ENCODE peak calls at places on chromosomes 2 and 18, in four cellular contexts. L is transverse colon, G is esophagus squamous epithelium, O is H54. B is an unnamed sample.

GRCh38 chr2:219539295-219539788 is 4.3 kb downstream of the CHPF start:
- DNase-seq in O (no peak), L (no peak), G (no peak), B (no peak)

GRCh38 chr2:112026509-112026908 is 28.6 kb upstream of the TMEM87B start:
- DNase-seq in L (no peak), O (no peak), G (no peak), B (no peak)

GRCh38 chr2:69693472-69694450 is 48.2 kb upstream of the ANXA4 start:
- DNase-seq in O (no peak), G (no peak), L (peak), B (no peak)

GRCh38 chr2:127632592-127633489 is 13.1 kb upstream of the GPR17 start:
- DNase-seq in O (no peak), L (no peak), G (no peak), B (no peak)

GRCh38 chr2:165219491-165219890 is 15.6 kb upstream of the SCN3A start:
- DNase-seq in O (no peak), L (no peak), G (no peak), B (no peak)

GRCh38 chr2:38277245-38278119 is 99.6 kb downstream of the ATL2 start:
- DNase-seq in L (no peak), G (no peak), O (no peak), B (no peak)

GRCh38 chr18:26327062-26327461 is 100.8 kb downstream of the TAF4B start:
- DNase-seq in L (no peak), G (no peak), O (no peak), B (no peak)

GRCh38 chr18:44098551-44099098 is 582.1 kb upstream of the SETBP1 start:
- DNase-seq in O (no peak), L (peak), G (no peak), B (no peak)

GRCh38 chr2:165239230-165239629 is at the start of gene SCN2A:
- DNase-seq in G (no peak), O (no peak), L (no peak), B (no peak)

GRCh38 chr2:120261387-120262006 is 8.8 kb downstream of the RALB start:
- DNase-seq in G (no peak), O (no peak), L (no peak), B (no peak)

GRCh38 chr2:60105868-60106267 is 447.6 kb downstream of the BCL11A start:
- DNase-seq in G (no peak), O (no peak), L (no peak), B (no peak)

GRCh38 chr2:54879598-54880355 is 156.3 kb downstream of the EML6 start:
- DNase-seq in G (no peak), L (peak), O (no peak), B (no peak)

GRCh38 chr2:232633413-232634318 is at the start of gene EFHD1:
- DNase-seq in O (peak), L (peak), G (no peak), B (no peak)

GRCh38 chr2:233793465-233794127 is 15.5 kb downstream of the MROH2A start:
- DNase-seq in L (no peak), G (no peak), O (no peak), B (peak)

GRCh38 chr2:223041527-223042109 is 10.4 kb upstream of the KCNE4 start:
- DNase-seq in G (no peak), L (peak), O (peak), B (peak)

GRCh38 chr18:31424383-31424988 is 23.1 kb upstream of the DSG3 start:
- DNase-seq in O (peak), L (peak), G (no peak), B (no peak)

GRCh38 chr2:153074207-153074606 is 355.8 kb downstream of the ARL6IP6 start:
- DNase-seq in G (no peak), L (no peak), O (no peak), B (no peak)

GRCh38 chr18:51513525-51513924 is 316.0 kb upstream of the MEX3C start:
- DNase-seq in O (no peak), G (no peak), L (no peak), B (no peak)

GRCh38 chr2:61328707-61329251 is 142.1 kb downstream of the USP34 start:
- DNase-seq in O (no peak), G (no peak), L (peak), B (no peak)

GRCh38 chr2:119136093-119136492 is 22.5 kb downstream of the C1QL2 start:
- DNase-seq in G (no peak), O (peak), L (no peak), B (no peak)

GRCh38 chr2:108297436-108298141 is 8.9 kb downstream of the SULT1C2 start:
- DNase-seq in L (no peak), O (peak), G (no peak), B (no peak)

GRCh38 chr18:3397031-3397750 is 52.8 kb upstream of the TGIF1 start:
- DNase-seq in L (no peak), G (no peak), O (no peak), B (no peak)

GRCh38 chr2:196750291-196750923 is 49.1 kb downstream of the GTF3C3 start:
- DNase-seq in L (no peak), O (no peak), G (no peak), B (no peak)

GRCh38 chr2:155310589-155310988 is 612.1 kb downstream of the KCNJ3 start:
- DNase-seq in O (no peak), G (no peak), L (no peak), B (no peak)

GRCh38 chr2:103159018-103159417 is 397.2 kb downstream of the TMEM182 start:
- DNase-seq in O (no peak), G (no peak), L (no peak), B (no peak)

GRCh38 chr2:84970956-84971798 is at the start of gene KCMF1:
- DNase-seq in G (no peak), O (peak), L (peak), B (no peak)

GRCh38 chr2:63841254-63842022 is at the start of gene UGP2:
- DNase-seq in G (peak), O (peak), L (peak), B (no peak)
- TF ChIP-seq POLR2A in G (no peak), O (peak), L (peak), B (peak)

GRCh38 chr2:241355983-241356870 is at the start of gene FARP2:
- DNase-seq in L (peak), G (peak), O (peak), B (no peak)

GRCh38 chr2:241356871-241357260 is 781 bp downstream of the FARP2 start:
- DNase-seq in G (no peak), O (no peak), L (no peak), B (no peak)

GRCh38 chr2:241352227-241352626 is 3.9 kb upstream of the FARP2 start:
- DNase-seq in G (no peak), L (no peak), O (no peak), B (no peak)

GRCh38 chr2:241357531-241357930 is 1.4 kb downstream of the FARP2 start:
- DNase-seq in O (no peak), L (no peak), G (no peak), B (no peak)

DNA sequence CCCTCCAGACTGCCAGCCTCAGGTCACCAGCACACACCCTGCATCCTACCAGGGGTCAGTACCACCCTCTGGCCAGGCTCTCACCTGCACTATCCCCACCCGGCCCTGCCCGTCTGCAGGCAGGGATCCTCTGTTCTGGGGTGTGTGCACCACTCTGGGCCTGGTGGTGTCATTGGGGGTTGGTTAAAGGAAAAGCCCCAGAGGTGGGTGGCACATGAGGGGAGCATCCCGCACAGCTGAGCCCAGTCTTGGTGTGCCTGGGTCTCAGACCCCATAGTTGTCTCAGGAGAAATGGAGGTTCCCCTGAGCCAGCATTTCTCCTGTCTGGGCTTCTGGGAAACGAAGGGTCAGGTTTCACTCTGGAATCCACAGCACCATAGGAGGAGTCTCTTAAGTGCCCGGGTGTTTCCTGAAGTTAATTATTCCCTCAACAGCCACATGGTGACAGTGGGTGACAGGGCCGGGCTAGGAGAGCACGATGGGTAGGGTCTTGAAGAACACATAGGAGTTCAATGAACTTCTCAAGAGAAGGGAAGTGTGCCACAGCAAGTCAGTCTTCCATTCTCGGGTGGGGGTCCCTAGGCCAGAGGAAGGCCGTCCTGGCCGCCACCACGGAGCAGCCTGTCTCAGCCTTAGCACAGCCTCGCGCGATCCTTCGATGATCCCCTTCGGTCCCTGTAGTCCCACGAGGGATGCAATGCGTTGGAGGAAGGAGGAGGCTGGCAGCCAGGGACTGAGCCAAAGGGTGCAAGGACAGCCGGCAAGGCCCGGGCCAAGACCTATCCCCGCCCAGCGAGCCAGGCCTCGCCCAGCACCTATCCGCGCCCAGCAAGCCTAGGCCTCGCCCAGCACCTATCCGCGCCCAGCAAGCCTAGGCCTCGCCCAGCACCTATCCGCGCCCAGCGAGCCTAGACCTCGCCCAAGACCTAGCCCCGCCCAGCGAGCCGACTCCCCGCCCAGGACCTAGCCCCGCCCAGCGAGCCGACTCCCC is 1.1 kb upstream of the FARP2 start:
- DNase-seq in O (peak), G (peak), L (peak), B (peak)
- TF ChIP-seq POLR2A in O (no peak), G (no peak), L (peak), B (no peak)

DNA sequence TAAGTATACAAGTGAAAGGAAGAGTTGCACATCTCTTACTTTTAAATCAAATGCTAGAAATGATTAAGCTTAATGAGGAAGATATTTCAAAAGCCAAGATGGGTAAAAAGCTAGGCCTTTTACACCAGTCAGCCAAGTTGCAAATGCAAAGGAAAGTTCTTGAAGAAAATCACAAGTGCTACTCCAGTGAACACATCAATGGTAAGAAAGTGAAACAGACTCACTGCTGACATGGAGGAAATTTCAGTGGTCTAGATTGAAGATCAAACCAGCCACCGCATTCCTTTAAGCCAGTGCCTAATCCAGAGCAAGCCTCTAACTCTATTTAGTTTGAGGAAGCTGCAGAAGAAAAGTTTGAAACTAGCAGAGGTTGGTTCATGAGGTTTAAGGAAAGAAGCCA is 79.1 kb downstream of the RBBP8 start:
- DNase-seq in O (no peak), G (no peak), L (no peak), B (no peak)
- TF ChIP-seq POLR2A in O (no peak), G (no peak), L (no peak), B (no peak)

GRCh38 chr2:98295721-98296414 is 50.4 kb upstream of the CNGA3 start:
- DNase-seq in O (no peak), L (no peak), G (no peak), B (no peak)

GRCh38 chr2:98296435-98296834 is 49.8 kb upstream of the CNGA3 start:
- DNase-seq in G (no peak), O (no peak), L (no peak), B (no peak)

GRCh38 chr2:98293931-98294687 is 52.1 kb upstream of the CNGA3 start:
- DNase-seq in L (no peak), G (no peak), O (no peak), B (no peak)

GRCh38 chr2:98294711-98295110 is 51.5 kb upstream of the CNGA3 start:
- DNase-seq in L (no peak), O (no peak), G (no peak), B (no peak)

GRCh38 chr2:98295275-98295674 is 51.0 kb upstream of the CNGA3 start:
- DNase-seq in O (no peak), G (no peak), L (no peak), B (no peak)
- TF ChIP-seq POLR2A in O (no peak), G (no peak), L (no peak), B (no peak)

GRCh38 chr2:160492401-160493226 is 993 bp downstream of the RBMS1 start:
- DNase-seq in O (peak), L (peak), G (no peak), B (no peak)

GRCh38 chr2:160493227-160494028 is at the start of gene RBMS1:
- DNase-seq in O (peak), L (peak), G (no peak), B (no peak)

GRCh38 chr2:160490760-160491367 is 2.7 kb downstream of the RBMS1 start:
- DNase-seq in G (no peak), L (no peak), O (no peak), B (no peak)

GRCh38 chr2:160494243-160494642 is 636 bp upstream of the RBMS1 start:
- DNase-seq in L (no peak), O (no peak), G (no peak), B (no peak)

DNA sequence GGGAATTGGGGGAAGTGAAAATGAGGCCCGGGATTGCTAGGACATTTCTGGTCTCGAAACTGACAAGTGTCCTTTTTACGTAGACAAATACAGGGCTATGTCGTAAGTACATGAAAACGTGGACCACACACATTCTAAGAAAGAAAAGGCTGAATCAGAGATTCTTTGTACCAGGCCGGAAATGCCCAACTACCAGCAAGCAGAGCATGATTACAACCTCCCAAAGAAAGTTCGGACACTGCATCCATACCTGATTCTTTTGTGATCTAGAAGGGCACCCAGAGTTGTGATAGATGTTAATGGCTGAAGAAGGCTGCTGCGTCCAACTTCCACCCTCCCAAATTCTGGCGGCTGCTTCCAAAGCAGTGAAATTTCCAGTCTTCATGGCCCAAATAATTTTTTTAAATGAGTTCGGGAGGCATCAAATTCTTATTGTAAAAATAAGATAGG is 1.7 kb downstream of the RBMS1 start:
- DNase-seq in L (no peak), O (no peak), G (no peak), B (no peak)
- TF ChIP-seq POLR2A in L (no peak), O (no peak), G (no peak), B (no peak)

DNA sequence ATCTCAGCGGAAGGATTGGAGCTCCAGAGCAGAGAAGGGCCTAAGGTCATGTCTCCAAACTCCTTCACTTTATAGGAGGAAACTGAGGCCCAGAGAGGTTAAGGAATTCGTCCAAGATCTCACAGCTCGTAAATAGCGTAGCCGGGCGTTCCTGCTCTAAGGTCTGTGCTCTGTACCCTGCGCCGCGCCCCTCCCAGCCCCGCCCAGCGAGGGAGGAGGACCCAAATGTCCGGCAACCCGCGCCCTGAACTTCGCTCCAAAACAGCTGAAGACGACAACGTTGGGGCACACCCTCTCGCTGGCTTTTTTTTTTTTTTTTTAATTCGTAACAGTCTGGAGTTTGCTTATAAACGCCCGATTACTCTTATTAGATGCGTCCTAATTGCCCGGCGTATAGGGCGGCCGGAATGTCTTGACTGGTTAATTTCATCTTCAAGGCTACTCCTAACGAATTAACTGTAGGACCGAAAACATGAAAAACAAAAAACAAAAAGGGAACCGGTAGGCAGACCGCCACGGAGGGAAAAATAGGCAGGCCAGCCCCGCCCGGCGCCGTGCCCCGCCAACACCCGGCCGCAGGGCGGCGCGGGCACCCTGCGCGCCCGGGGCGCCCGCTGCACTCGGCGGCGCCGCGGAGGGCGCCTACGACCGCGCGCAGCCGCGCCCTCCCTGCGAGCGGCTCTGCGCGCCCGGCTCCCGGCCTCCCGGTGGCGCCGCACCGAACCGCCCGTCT is 928 bp upstream of the FOSL2 start:
- DNase-seq in O (peak), L (peak), G (peak), B (no peak)
- TF ChIP-seq POLR2A in O (peak), L (no peak), G (peak), B (peak)

GRCh38 chr2:167785606-167786005 is 461.8 kb downstream of the STK39 start:
- DNase-seq in L (no peak), G (no peak), O (no peak), B (no peak)
- TF ChIP-seq POLR2A in L (no peak), G (no peak), O (no peak), B (no peak)

GRCh38 chr2:237686659-237687136 is 59.3 kb downstream of the LRRFIP1 start:
- DNase-seq in O (no peak), L (no peak), G (no peak), B (no peak)
- TF ChIP-seq POLR2A in O (no peak), L (no peak), G (no peak), B (no peak)

GRCh38 chr18:48308027-48308635 is 101.1 kb downstream of the ZBTB7C start:
- DNase-seq in G (no peak), L (peak), O (no peak), B (no peak)
- TF ChIP-seq POLR2A in G (no peak), L (no peak), O (no peak), B (no peak)

GRCh38 chr2:86195055-86195807 is at the start of gene IMMT:
- DNase-seq in O (peak), L (peak), G (peak), B (no peak)
- TF ChIP-seq POLR2A in O (peak), L (peak), G (peak), B (peak)

B was measured in vagina.